ENCODE peak calls at places on chromosomes 6 and 20, in four cellular contexts. D, T, I and X are unnamed samples.

GRCh38 chr6:15429146-15430110 is 183.6 kb downstream of the JARID2 start:
- DNase-seq in D (peak), I (no peak), T (no peak), X (no peak)

GRCh38 chr20:46174469-46175126 is 56.5 kb downstream of the CD40 start:
- DNase-seq in T (peak), I (peak), D (peak), X (peak)

GRCh38 chr6:43669050-43669921 is 18.3 kb downstream of the MRPS18A start:
- DNase-seq in I (peak), D (no peak), T (peak), X (no peak)

GRCh38 chr20:23641936-23642751 is 4.4 kb upstream of the CST3 start:
- DNase-seq in D (peak), I (peak), T (no peak), X (peak)

GRCh38 chr6:14721103-14721758 is 524.6 kb upstream of the JARID2 start:
- DNase-seq in D (no peak), T (no peak), I (no peak), X (no peak)

GRCh38 chr20:5751856-5752255 is 1.7 kb downstream of the SHLD1 start:
- DNase-seq in I (no peak), T (no peak), D (no peak), X (no peak)

GRCh38 chr20:53360815-53361214 is 232.8 kb downstream of the ZNF217 start:
- DNase-seq in D (no peak), T (no peak), I (no peak), X (no peak)

GRCh38 chr6:98203170-98203806 is 631.1 kb upstream of the POU3F2 start:
- DNase-seq in T (no peak), I (no peak), D (peak), X (no peak)

GRCh38 chr6:47690209-47690608 is 8.2 kb upstream of the ADGRF4 start:
- DNase-seq in I (no peak), D (no peak), T (no peak), X (no peak)

GRCh38 chr20:57199656-57200405 is 66.6 kb downstream of the BMP7 start:
- DNase-seq in T (no peak), D (no peak), I (no peak), X (no peak)

GRCh38 chr6:23325065-23325464 is 755.7 kb downstream of the HDGFL1 start:
- DNase-seq in D (no peak), I (no peak), T (no peak), X (no peak)

GRCh38 chr6:22884441-22884840 is 315.1 kb downstream of the HDGFL1 start:
- DNase-seq in D (no peak), T (no peak), I (no peak), X (no peak)

GRCh38 chr6:131950767-131951575 is at the start of gene CCN2:
- DNase-seq in T (peak), I (peak), D (peak), X (peak)

GRCh38 chr6:30350519-30350918 is 5.6 kb downstream of the RPP21 start:
- DNase-seq in D (no peak), T (no peak), I (no peak), X (no peak)

GRCh38 chr6:20092071-20092566 is 120.2 kb downstream of the MBOAT1 start:
- DNase-seq in T (no peak), D (peak), I (no peak), X (peak)

GRCh38 chr6:167475947-167476346 is 151.1 kb downstream of the TTLL2 start:
- DNase-seq in I (no peak), T (no peak), D (no peak), X (no peak)

GRCh38 chr20:3446779-3447178 is 24.0 kb upstream of the ATRN start:
- DNase-seq in T (no peak), I (no peak), D (peak), X (peak)

GRCh38 chr20:5841492-5841891 is 91.3 kb downstream of the SHLD1 start:
- DNase-seq in T (no peak), D (no peak), I (no peak), X (no peak)

GRCh38 chr6:106486236-106486635 is 125.7 kb downstream of the CRYBG1 start:
- DNase-seq in I (no peak), D (no peak), T (no peak), X (no peak)

GRCh38 chr6:19613678-19614077 is 223.5 kb upstream of the ID4 start:
- DNase-seq in D (no peak), T (no peak), I (no peak), X (no peak)

GRCh38 chr6:134115715-134116074 is 63.3 kb upstream of the SLC2A12 start:
- DNase-seq in D (no peak), T (no peak), I (no peak), X (no peak)

GRCh38 chr6:134117409-134117808 is 65.0 kb upstream of the SLC2A12 start:
- DNase-seq in I (no peak), D (no peak), T (no peak), X (no peak)

GRCh38 chr6:134123666-134124208 is 71.3 kb upstream of the SLC2A12 start:
- DNase-seq in I (no peak), T (no peak), D (peak), X (peak)

GRCh38 chr6:134122775-134123174 is 70.4 kb upstream of the SLC2A12 start:
- DNase-seq in I (no peak), T (no peak), D (peak), X (no peak)

GRCh38 chr6:134119481-134119880 is 67.1 kb upstream of the SLC2A12 start:
- DNase-seq in I (no peak), D (peak), T (no peak), X (no peak)
- TF ChIP-seq CTCF in I (no peak), D (no peak), T (no peak), X (no peak)

GRCh38 chr20:44609006-44609510 is 26.7 kb downstream of the PKIG start:
- DNase-seq in T (no peak), D (no peak), I (peak), X (no peak)

GRCh38 chr20:44610313-44610965 is 28.1 kb downstream of the PKIG start:
- DNase-seq in T (no peak), D (peak), I (no peak), X (no peak)

GRCh38 chr20:44603327-44603726 is 20.9 kb downstream of the PKIG start:
- DNase-seq in T (no peak), D (no peak), I (no peak), X (no peak)

GRCh38 chr20:44609511-44610312 is 27.3 kb downstream of the PKIG start:
- DNase-seq in D (peak), T (peak), I (peak), X (peak)

GRCh38 chr20:44606725-44607441 is 24.5 kb downstream of the PKIG start:
- DNase-seq in T (no peak), I (no peak), D (no peak), X (no peak)
- H3K27ac ChIP-seq in T (no peak), I (peak), D (no peak), X (no peak)

DNA sequence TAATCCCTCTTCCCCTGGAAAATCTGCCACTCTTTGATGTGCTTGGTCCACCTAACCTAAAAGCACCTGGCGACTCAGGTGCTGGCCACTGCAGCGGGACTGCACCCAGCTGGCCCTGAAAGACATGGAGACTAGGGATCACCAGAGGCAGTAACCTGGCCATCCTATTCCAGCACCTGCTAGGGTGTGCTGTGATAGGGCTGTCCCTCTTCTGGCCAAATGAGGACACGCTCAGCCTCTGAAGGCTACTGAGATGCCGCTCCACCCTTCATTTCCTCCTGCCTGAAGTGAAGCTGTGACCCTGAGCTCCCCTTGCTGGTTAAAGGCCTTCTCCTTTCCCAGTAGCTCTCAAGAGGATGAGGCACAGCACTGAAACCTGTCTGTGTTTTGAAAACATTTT is 24.4 kb downstream of the FOXC1 start:
- DNase-seq in I (no peak), D (no peak), T (no peak), X (no peak)
- TF ChIP-seq CTCF in I (no peak), D (no peak), T (no peak), X (no peak)

DNA sequence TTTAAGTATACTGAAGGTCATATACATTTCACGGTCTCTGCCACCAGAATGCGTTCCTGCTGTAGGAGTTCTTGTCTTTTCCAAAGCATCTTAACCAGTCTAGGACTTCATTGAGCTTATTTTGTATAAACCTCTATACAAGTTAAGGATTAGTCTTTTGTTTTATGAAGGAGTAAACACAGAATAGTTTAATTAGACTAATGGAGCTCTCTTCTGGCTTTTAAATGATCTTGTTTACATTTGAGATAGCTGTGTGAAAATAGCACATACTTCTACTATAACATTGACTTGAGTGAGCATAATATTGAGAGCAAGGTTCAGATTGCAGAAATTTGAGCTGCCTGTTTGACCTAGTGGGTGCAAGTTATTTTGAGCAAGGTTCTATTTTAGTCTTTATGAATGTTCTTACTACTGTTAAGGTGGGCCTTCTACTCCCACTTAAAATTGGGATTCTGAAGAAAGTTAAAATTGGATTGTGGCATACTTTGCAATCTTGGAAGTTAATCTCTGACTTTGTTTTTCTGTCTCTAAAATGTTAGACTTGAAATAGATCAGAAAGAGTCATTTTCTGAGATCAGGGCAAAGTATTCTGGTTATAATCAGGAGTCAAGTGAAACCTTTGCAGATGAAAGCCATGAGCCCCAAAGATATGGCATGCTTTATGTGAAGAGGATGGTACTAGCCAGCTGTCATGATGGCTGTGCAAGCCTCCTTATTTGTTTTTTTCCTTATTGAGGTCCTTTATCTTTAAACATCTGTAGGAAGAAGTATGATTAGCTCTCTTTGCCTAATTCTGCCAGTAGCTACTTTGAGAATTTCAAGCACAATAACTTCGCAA is 41.8 kb downstream of the RPRD1B start:
- DNase-seq in I (no peak), T (no peak), D (no peak), X (no peak)
- H3K27ac ChIP-seq in I (peak), T (no peak), D (no peak), X (no peak)

GRCh38 chr20:1266167-1266973 is at the start of gene SNPH:
- DNase-seq in D (peak), T (peak), I (peak), X (peak)
- TF ChIP-seq CTCF in D (no peak), T (no peak), I (peak), X (no peak)